ENCODE peak calls at places on chromosomes 7 and 10, in six cellular contexts. H, B, R, C, K and N are unnamed samples.

GRCh38 chr7:90461216-90461615 is 8.2 kb upstream of the PTTG1IP2 start:
- DNase-seq in H (no peak), B (no peak), R (no peak), C (no peak), K (no peak), N (no peak)

GRCh38 chr10:121698336-121698735 is 100.1 kb upstream of the FGFR2 start:
- DNase-seq in H (no peak), B (peak), R (no peak), C (no peak), K (no peak), N (no peak)

GRCh38 chr10:17216217-17216900 is 11.7 kb upstream of the VIM start:
- DNase-seq in H (no peak), B (peak), R (no peak), C (peak), K (no peak), N (peak)

GRCh38 chr10:97230146-97230545 is 44.4 kb upstream of the SLIT1 start:
- DNase-seq in H (no peak), B (no peak), R (no peak), C (no peak), K (no peak), N (no peak)

GRCh38 chr7:66140924-66141323 is 26.3 kb downstream of the CRCP start:
- DNase-seq in H (no peak), B (peak), R (peak), C (no peak), K (peak), N (peak)

GRCh38 chr7:130904031-130904757 is 170.2 kb upstream of the KLF14 start:
- DNase-seq in H (no peak), B (peak), R (no peak), C (no peak), K (no peak), N (peak)

GRCh38 chr7:101816499-101817030 is 861 bp upstream of the CUX1 start:
- DNase-seq in H (no peak), B (no peak), R (peak), C (no peak), K (peak), N (no peak)

GRCh38 chr10:15045380-15045779 is 1.6 kb downstream of the OLAH start:
- DNase-seq in H (no peak), B (no peak), R (no peak), C (no peak), K (no peak), N (no peak)

GRCh38 chr10:2964632-2965296 is 102.6 kb upstream of the PFKP start:
- DNase-seq in H (no peak), B (no peak), R (peak), C (no peak), K (no peak), N (no peak)

GRCh38 chr10:124042656-124043309 is 50.6 kb downstream of the CHST15 start:
- DNase-seq in H (no peak), B (no peak), R (no peak), C (no peak), K (no peak), N (no peak)

GRCh38 chr10:30170814-30171213 is 111.4 kb upstream of the JCAD start:
- DNase-seq in H (no peak), B (no peak), R (no peak), C (no peak), K (no peak), N (no peak)

GRCh38 chr10:71212249-71213126 is at the start of gene UNC5B:
- DNase-seq in H (peak), B (peak), R (peak), C (no peak), K (peak), N (peak)

GRCh38 chr10:106577266-106577665 is 587.2 kb downstream of the SORCS1 start:
- DNase-seq in H (no peak), B (peak), R (peak), C (no peak), K (no peak), N (no peak)

DNA sequence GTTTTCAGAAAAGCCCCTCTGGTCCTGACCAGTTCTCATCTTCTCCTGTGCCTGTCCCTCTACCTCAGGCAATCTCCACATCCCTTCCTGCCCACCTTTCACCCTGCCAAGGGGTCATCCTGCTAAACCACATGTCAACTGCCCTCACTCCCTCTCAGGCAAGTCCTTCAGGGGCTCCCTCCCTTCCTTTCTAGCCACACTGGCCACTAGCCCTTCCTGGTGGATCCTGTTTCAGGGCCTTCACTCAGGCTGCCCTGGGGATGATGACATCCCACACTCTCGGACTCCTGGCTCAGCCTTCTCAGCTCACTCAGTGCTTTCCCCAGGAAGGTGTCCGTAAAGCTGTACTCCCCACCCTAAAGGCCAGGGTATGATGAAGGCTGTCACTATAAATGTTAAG is 13.4 kb downstream of the STEAP1B start:
- DNase-seq in H (no peak), B (no peak), R (no peak), C (no peak), K (no peak), N (no peak)
- H3K27ac ChIP-seq in H (no peak), B (no peak), R (no peak), C (no peak), K (no peak), N (no peak)

GRCh38 chr10:93542358-93542791 is 24.1 kb upstream of the FFAR4 start:
- DNase-seq in H (no peak), B (no peak), R (peak), C (no peak), K (no peak), N (no peak)

GRCh38 chr10:93547522-93547921 is 18.9 kb upstream of the FFAR4 start:
- DNase-seq in H (no peak), B (no peak), R (no peak), C (no peak), K (no peak), N (no peak)

GRCh38 chr10:93541402-93542357 is 24.8 kb upstream of the FFAR4 start:
- DNase-seq in H (no peak), B (no peak), R (peak), C (no peak), K (no peak), N (no peak)
- H3K27ac ChIP-seq in H (no peak), B (no peak), R (no peak), C (no peak), K (no peak), N (no peak)

GRCh38 chr10:110931769-110932381 is 12.5 kb downstream of the SHOC2 start:
- DNase-seq in H (no peak), B (no peak), R (no peak), C (no peak), K (no peak), N (no peak)
- H3K27ac ChIP-seq in H (no peak), B (no peak), R (no peak), C (no peak), K (no peak), N (no peak)

GRCh38 chr7:108234981-108235450 is 104.9 kb upstream of the LAMB4 start:
- DNase-seq in H (no peak), B (no peak), R (no peak), C (no peak), K (no peak), N (no peak)

GRCh38 chr7:108234281-108234680 is 104.1 kb upstream of the LAMB4 start:
- DNase-seq in H (no peak), B (no peak), R (no peak), C (no peak), K (no peak), N (no peak)

GRCh38 chr7:108239501-108240225 is 109.5 kb upstream of the LAMB4 start:
- DNase-seq in H (no peak), B (no peak), R (peak), C (no peak), K (no peak), N (no peak)

GRCh38 chr7:108236681-108237415 is 106.7 kb upstream of the LAMB4 start:
- DNase-seq in H (no peak), B (no peak), R (peak), C (no peak), K (no peak), N (no peak)

DNA sequence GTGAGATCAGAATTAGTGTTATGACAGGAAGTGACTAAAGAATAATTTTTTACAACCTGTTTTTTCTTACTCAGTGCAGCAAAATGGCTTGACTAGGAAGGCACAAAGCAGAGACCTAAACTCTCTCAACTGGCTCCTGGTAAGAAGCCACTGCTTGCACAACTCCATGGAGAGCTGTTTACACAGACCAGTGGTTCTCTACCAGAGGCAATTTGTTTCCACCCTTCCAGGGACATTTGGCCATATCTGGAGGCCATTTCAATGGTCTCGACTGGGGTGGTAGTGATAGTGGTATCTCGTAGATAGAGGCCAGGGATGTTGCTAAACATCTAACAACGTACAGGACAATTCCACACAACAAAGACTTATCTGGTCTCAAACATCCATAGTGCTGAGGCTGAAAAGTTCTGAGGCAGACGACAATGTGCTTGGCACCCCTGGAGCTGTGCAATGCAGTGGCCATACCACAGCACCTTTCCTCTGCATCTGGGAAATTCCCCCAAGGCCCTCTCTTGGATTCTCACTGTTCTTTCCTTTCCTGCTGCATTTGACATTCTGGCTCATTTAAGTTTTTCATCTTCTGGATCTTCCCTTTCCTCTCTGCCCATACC is 105.4 kb upstream of the LAMB4 start:
- DNase-seq in H (no peak), B (no peak), R (no peak), C (no peak), K (no peak), N (no peak)
- H3K27ac ChIP-seq in H (no peak), B (no peak), R (no peak), C (no peak), K (no peak), N (no peak)

GRCh38 chr10:113612154-113612553 is 51.7 kb downstream of the NRAP start:
- DNase-seq in H (no peak), B (no peak), R (no peak), C (no peak), K (no peak), N (no peak)

GRCh38 chr10:113616244-113617074 is 47.4 kb downstream of the NRAP start:
- DNase-seq in H (no peak), B (no peak), R (peak), C (no peak), K (no peak), N (no peak)

GRCh38 chr10:113613427-113613826 is 50.4 kb downstream of the NRAP start:
- DNase-seq in H (no peak), B (no peak), R (no peak), C (no peak), K (no peak), N (no peak)

GRCh38 chr10:113614304-113614703 is 49.5 kb downstream of the NRAP start:
- DNase-seq in H (no peak), B (no peak), R (no peak), C (no peak), K (no peak), N (no peak)

GRCh38 chr10:113610636-113611601 is 52.9 kb downstream of the NRAP start:
- DNase-seq in H (no peak), B (peak), R (peak), C (no peak), K (no peak), N (no peak)
- H3K27ac ChIP-seq in H (no peak), B (no peak), R (no peak), C (no peak), K (no peak), N (no peak)

DNA sequence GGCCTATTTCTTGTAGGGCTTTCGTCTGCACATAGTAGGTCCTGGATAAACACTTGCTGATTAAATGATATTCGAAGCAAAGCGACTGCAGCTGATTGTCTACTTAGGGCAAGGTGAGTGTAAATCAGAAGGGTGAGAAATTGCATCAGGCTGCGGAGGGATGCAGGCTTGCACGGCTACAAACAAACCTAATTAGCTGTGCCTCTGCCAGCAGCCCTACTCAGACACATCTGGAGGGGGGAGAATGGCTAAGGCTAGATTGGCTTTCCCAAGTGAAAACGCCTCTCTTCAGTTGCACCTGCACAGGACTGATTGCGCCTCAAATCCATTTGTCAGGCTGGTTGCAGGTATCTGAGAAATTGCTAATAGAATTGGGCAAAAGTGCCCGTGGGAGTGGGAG is 247.5 kb downstream of the DPP6 start:
- DNase-seq in H (no peak), B (no peak), R (no peak), C (no peak), K (no peak), N (no peak)
- H3K27ac ChIP-seq in H (no peak), B (no peak), R (no peak), C (no peak), K (no peak), N (no peak)

GRCh38 chr10:129993621-129994020 is 29.5 kb upstream of the EBF3 start:
- DNase-seq in H (no peak), B (peak), R (no peak), C (no peak), K (no peak), N (no peak)
- H3K27ac ChIP-seq in H (no peak), B (no peak), R (no peak), C (no peak), K (no peak), N (no peak)

DNA sequence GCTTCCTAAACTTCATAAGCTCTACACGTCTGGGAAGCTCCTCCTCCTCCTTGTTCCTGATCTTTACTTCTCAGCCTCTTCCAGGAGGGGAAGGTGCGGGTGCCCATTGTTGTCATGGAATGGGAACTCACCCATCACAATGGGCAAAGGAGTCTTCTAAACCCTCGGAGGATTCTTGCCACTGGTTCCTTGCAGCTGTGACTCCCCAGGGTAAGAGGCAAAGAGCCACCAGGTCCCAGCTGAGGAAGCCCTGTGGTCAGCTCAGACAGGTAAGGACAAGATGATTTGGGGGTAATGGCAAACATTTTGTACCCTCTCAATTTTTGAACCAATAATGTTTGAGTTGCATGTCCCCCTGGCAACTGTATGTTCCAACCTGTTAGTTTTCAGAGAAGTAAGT is at the start of gene TEX36:
- DNase-seq in H (no peak), B (no peak), R (no peak), C (no peak), K (no peak), N (no peak)
- H3K27ac ChIP-seq in H (no peak), B (no peak), R (no peak), C (no peak), K (no peak), N (no peak)

GRCh38 chr10:119540038-119540437 is 2.5 kb downstream of the RGS10 start:
- DNase-seq in H (no peak), B (no peak), R (no peak), C (no peak), K (no peak), N (no peak)
- H3K27ac ChIP-seq in H (peak), B (no peak), R (no peak), C (peak), K (no peak), N (no peak)